ENCODE peak calls at places on chromosome 6, in four cellular contexts. One of them, this sample, is unnamed.

GRCh38 chr6:133952815-133953633 is at the start of gene TBPL1:
- DNase-seq in HAP-1: peak
- DNase-seq in astrocyte of the spinal cord: peak
- DNase-seq in heart right ventricle: peak
- DNase-seq in this sample: peak

GRCh38 chr6:148451690-148452089 is 109.1 kb downstream of the SASH1 start:
- DNase-seq in astrocyte of the spinal cord: no peak
- DNase-seq in HAP-1: no peak
- DNase-seq in heart right ventricle: peak
- DNase-seq in this sample: peak

GRCh38 chr6:100617633-100618348 is 153.1 kb upstream of the SIM1 start:
- DNase-seq in astrocyte of the spinal cord: no peak
- DNase-seq in HAP-1: no peak
- DNase-seq in heart right ventricle: no peak
- DNase-seq in this sample: no peak

GRCh38 chr6:148186916-148187315 is 155.7 kb upstream of the SASH1 start:
- DNase-seq in HAP-1: no peak
- DNase-seq in astrocyte of the spinal cord: no peak
- DNase-seq in heart right ventricle: no peak
- DNase-seq in this sample: no peak

GRCh38 chr6:1208876-1209275 is 103.0 kb upstream of the FOXQ1 start:
- DNase-seq in heart right ventricle: no peak
- DNase-seq in astrocyte of the spinal cord: no peak
- DNase-seq in HAP-1: no peak
- DNase-seq in this sample: no peak

GRCh38 chr6:68229566-68229965 is 405.5 kb upstream of the ADGRB3 start:
- DNase-seq in heart right ventricle: no peak
- DNase-seq in astrocyte of the spinal cord: peak
- DNase-seq in HAP-1: no peak
- DNase-seq in this sample: no peak

GRCh38 chr6:86122086-86122485 is 479.4 kb upstream of the SYNCRIP start:
- DNase-seq in astrocyte of the spinal cord: no peak
- DNase-seq in heart right ventricle: no peak
- DNase-seq in HAP-1: no peak
- DNase-seq in this sample: no peak

GRCh38 chr6:101443315-101443714 is 49.8 kb downstream of the GRIK2 start:
- DNase-seq in heart right ventricle: no peak
- DNase-seq in astrocyte of the spinal cord: no peak
- DNase-seq in HAP-1: no peak
- DNase-seq in this sample: no peak

GRCh38 chr6:90413867-90414266 is 117.2 kb upstream of the BACH2 start:
- DNase-seq in heart right ventricle: no peak
- DNase-seq in HAP-1: no peak
- DNase-seq in astrocyte of the spinal cord: peak
- DNase-seq in this sample: peak
- H3K4me3 ChIP-seq in heart right ventricle: peak
- H3K4me3 ChIP-seq in HAP-1: no peak
- H3K4me3 ChIP-seq in astrocyte of the spinal cord: peak
- H3K4me3 ChIP-seq in this sample: no peak

GRCh38 chr6:127120109-127120786 is 1.8 kb downstream of the RSPO3 start:
- DNase-seq in heart right ventricle: no peak
- DNase-seq in astrocyte of the spinal cord: no peak
- DNase-seq in HAP-1: no peak
- DNase-seq in this sample: peak

GRCh38 chr6:127118505-127119360 is at the start of gene RSPO3:
- DNase-seq in HAP-1: peak
- DNase-seq in heart right ventricle: no peak
- DNase-seq in astrocyte of the spinal cord: peak
- DNase-seq in this sample: peak

GRCh38 chr6:127115032-127115661 is 3.3 kb upstream of the RSPO3 start:
- DNase-seq in HAP-1: no peak
- DNase-seq in heart right ventricle: no peak
- DNase-seq in astrocyte of the spinal cord: no peak
- DNase-seq in this sample: no peak

GRCh38 chr6:127119361-127120108 is 1.1 kb downstream of the RSPO3 start:
- DNase-seq in astrocyte of the spinal cord: no peak
- DNase-seq in HAP-1: no peak
- DNase-seq in heart right ventricle: no peak
- DNase-seq in this sample: peak

DNA sequence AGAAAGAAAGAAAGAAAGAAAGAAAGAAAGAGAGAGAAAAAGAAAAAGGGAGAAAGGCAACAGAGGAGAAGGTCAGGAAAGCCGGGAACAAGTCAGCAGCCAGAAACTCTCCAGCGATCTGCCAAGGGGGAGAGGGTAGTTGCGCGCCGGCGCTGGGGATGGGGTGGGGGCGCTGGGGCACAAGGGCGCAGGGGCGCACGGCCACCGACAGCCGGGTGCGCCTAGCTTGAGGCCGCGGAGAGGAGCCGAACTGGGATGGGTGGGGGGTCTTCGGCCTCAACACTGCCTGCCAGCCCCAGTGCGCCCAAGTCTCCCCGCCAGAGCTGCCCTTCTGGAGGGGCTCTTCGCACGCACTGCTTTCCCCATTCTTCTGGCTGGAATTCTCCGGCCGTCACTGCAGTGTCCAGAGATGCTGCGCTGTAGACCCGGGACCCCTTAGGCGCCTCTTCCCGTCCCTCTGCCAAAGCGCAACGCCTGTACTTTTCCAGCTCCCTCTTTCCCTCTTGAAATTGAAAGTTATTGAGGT is 429 bp upstream of the RSPO3 start:
- DNase-seq in heart right ventricle: no peak
- DNase-seq in HAP-1: peak
- DNase-seq in astrocyte of the spinal cord: peak
- DNase-seq in this sample: peak
- H3K4me3 ChIP-seq in heart right ventricle: peak
- H3K4me3 ChIP-seq in HAP-1: peak
- H3K4me3 ChIP-seq in astrocyte of the spinal cord: peak
- H3K4me3 ChIP-seq in this sample: peak

GRCh38 chr6:79946242-79946641 is 1.1 kb downstream of the ELOVL4 start:
- DNase-seq in astrocyte of the spinal cord: peak
- DNase-seq in HAP-1: peak
- DNase-seq in heart right ventricle: no peak
- DNase-seq in this sample: peak
- H3K4me3 ChIP-seq in astrocyte of the spinal cord: peak
- H3K4me3 ChIP-seq in HAP-1: peak
- H3K4me3 ChIP-seq in heart right ventricle: peak
- H3K4me3 ChIP-seq in this sample: peak

GRCh38 chr6:107712523-107713213 is 111.4 kb downstream of the SCML4 start:
- DNase-seq in heart right ventricle: no peak
- DNase-seq in HAP-1: no peak
- DNase-seq in astrocyte of the spinal cord: peak
- DNase-seq in this sample: no peak
- H3K4me3 ChIP-seq in heart right ventricle: peak
- H3K4me3 ChIP-seq in HAP-1: no peak
- H3K4me3 ChIP-seq in astrocyte of the spinal cord: no peak
- H3K4me3 ChIP-seq in this sample: no peak

DNA sequence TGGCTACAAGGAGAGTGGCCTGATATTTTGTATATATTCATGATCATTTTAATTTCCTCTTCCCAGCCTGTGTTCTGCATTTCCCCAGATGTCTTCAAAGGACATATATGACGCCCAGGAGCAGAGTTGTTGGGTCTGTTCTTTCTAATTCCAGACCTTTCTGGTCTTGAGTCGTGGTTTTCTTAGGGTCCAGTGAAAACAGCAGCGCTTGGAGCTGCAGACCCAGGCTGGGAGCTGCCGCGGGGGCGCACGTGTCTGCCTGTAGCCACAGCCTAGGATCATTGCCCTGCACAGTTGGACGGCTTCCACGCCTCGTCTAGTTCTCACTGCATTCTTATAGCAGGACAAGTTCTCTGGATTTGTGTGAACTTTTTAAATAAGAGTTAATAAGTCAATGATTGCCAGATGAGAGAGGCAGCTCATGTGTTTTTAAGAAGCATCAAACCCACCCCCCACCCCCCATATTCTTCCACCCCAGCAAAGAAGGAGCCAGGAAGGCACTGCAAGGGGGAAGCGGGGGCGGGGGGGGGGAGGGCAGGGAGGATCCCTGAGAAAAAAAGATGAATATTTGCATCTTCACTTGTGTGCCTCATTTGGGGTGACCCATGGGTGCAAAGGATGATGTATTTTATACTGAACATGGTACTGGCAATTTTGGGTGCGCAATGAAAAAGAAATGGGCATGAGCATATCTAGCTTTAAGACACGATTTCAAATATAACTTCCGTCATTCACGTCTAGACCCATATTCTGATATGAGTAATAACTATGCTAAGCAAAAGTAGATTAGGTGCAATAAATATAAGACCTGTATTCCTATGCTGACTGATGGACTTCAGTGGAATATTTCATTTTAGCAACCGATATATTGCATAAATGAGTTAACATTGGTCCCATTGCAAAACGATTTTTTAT is 160.0 kb downstream of the TBXT start:
- DNase-seq in astrocyte of the spinal cord: peak
- DNase-seq in heart right ventricle: peak
- DNase-seq in HAP-1: no peak
- DNase-seq in this sample: no peak
- H3K4me3 ChIP-seq in astrocyte of the spinal cord: no peak
- H3K4me3 ChIP-seq in heart right ventricle: no peak
- H3K4me3 ChIP-seq in HAP-1: no peak
- H3K4me3 ChIP-seq in this sample: peak

DNA sequence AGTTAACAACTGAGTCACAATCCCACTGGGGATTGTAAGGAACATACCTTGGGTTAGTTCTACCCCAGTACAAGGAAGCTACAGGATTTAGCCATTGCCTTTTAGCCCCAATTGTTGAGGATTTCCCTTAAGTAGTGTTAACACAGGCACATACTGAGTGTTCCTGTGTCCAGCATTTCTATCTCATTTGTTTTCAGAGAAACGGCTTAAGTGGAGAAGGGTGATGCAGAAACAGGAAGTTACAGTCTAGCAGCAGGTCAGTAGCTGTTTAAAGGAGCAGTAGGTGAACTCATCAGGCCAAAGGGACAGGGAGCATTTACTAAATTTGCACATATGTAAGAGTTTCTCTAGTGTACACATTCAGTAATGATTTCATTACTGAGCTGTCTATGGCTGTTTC is 644.3 kb upstream of the GJE1 start:
- DNase-seq in HAP-1: no peak
- DNase-seq in heart right ventricle: no peak
- DNase-seq in astrocyte of the spinal cord: peak
- DNase-seq in this sample: no peak
- H3K4me3 ChIP-seq in HAP-1: no peak
- H3K4me3 ChIP-seq in heart right ventricle: no peak
- H3K4me3 ChIP-seq in astrocyte of the spinal cord: no peak
- H3K4me3 ChIP-seq in this sample: no peak

GRCh38 chr6:14658909-14659561 is 541.5 kb downstream of the CD83 start:
- DNase-seq in astrocyte of the spinal cord: no peak
- DNase-seq in HAP-1: no peak
- DNase-seq in heart right ventricle: no peak
- DNase-seq in this sample: peak
- H3K4me3 ChIP-seq in astrocyte of the spinal cord: no peak
- H3K4me3 ChIP-seq in HAP-1: no peak
- H3K4me3 ChIP-seq in heart right ventricle: no peak
- H3K4me3 ChIP-seq in this sample: no peak

DNA sequence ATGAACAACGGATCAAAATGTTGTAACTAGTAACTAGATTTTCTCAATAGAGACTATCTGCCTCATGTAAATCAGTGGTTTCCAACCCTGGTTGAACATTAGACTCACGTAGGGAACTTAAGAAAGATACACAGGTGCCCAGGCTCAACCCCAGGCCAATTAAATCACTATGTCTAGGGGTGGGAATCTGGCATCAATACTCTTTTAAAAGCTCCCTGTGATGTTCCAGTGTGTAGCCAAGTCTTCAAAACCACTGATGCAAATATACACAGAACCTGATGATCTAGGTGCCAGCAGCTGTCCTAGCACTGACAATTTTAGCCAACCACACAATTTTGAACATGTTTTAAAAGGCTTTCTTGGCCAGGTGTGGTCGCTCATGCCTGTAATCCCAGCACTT is 128.7 kb downstream of the TBC1D32 start:
- DNase-seq in HAP-1: no peak
- DNase-seq in astrocyte of the spinal cord: no peak
- DNase-seq in heart right ventricle: no peak
- DNase-seq in this sample: no peak
- H3K4me3 ChIP-seq in HAP-1: no peak
- H3K4me3 ChIP-seq in astrocyte of the spinal cord: no peak
- H3K4me3 ChIP-seq in heart right ventricle: no peak
- H3K4me3 ChIP-seq in this sample: no peak

DNA sequence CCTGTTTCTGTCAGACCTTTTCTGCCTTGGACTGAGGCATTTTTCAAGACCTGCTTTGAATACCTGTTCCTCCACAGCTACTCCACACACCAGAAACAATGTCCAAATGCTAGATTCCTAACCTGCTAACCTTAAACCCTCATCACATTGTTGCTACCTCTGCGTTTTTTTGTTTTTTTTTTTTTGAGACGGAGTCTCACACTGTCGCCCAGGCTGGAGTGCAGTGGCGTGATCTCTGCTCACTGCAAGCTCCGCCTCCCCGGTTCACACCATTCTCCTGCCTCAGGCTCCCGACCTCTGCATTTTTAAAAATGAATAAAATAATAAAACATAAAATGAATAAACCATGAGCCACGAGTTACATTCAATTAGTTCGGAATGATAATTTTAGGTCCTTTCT is 1.2 kb downstream of the C6orf89 start:
- DNase-seq in heart right ventricle: no peak
- DNase-seq in astrocyte of the spinal cord: no peak
- DNase-seq in HAP-1: no peak
- DNase-seq in this sample: no peak
- H3K4me3 ChIP-seq in heart right ventricle: peak
- H3K4me3 ChIP-seq in astrocyte of the spinal cord: peak
- H3K4me3 ChIP-seq in HAP-1: peak
- H3K4me3 ChIP-seq in this sample: peak

DNA sequence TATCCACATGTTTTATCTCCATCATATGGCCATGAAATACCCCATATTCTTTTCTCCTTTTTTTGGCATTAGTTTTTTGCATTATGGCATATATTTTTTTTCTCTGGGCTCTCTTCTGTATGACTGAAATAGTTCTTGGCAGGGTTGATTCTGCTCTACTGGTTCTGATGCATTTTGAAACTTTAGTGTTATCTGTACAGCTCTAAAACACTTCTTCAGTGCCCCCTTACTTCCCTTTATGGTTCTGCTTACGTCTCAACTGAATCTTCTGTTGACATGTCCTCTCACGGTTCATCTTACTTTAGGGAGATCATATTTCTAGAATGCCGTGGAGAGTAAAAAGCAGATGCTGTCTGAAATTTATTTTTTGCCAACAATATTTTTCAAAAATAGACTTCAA is 23.2 kb upstream of the TXNDC5 start:
- DNase-seq in astrocyte of the spinal cord: no peak
- DNase-seq in HAP-1: no peak
- DNase-seq in heart right ventricle: no peak
- DNase-seq in this sample: no peak
- H3K4me3 ChIP-seq in astrocyte of the spinal cord: no peak
- H3K4me3 ChIP-seq in HAP-1: no peak
- H3K4me3 ChIP-seq in heart right ventricle: no peak
- H3K4me3 ChIP-seq in this sample: no peak

This sample was measured in endodermal cell.